ENCODE peak calls at places on chromosomes 16 and 17, in four cellular contexts. One of them, this sample, is unnamed.

GRCh38 chr17:45869676-45870341 is 24.5 kb upstream of the MAPT start:
- DNase-seq in hepatocyte: no peak
- DNase-seq in body of pancreas: no peak
- DNase-seq in RWPE2: no peak
- DNase-seq in this sample: no peak

GRCh38 chr17:9127340-9127739 is 106.0 kb downstream of the NTN1 start:
- DNase-seq in hepatocyte: no peak
- DNase-seq in body of pancreas: no peak
- DNase-seq in RWPE2: no peak
- DNase-seq in this sample: no peak

GRCh38 chr17:33272438-33272837 is 20.7 kb downstream of the ASIC2 start:
- DNase-seq in hepatocyte: no peak
- DNase-seq in body of pancreas: no peak
- DNase-seq in RWPE2: no peak
- DNase-seq in this sample: no peak

GRCh38 chr17:917391-917811 is 62.2 kb downstream of the NXN start:
- DNase-seq in body of pancreas: no peak
- DNase-seq in RWPE2: no peak
- DNase-seq in hepatocyte: no peak
- DNase-seq in this sample: no peak

GRCh38 chr16:89700649-89701424 is 668 bp downstream of the SPATA2L start:
- DNase-seq in hepatocyte: peak; percentile 93
- DNase-seq in RWPE2: peak; percentile 68
- DNase-seq in body of pancreas: peak; percentile 74
- DNase-seq in this sample: peak; percentile 74

GRCh38 chr16:4970010-4970409 is 11.9 kb downstream of the SEC14L5 start:
- DNase-seq in body of pancreas: no peak
- DNase-seq in hepatocyte: no peak
- DNase-seq in RWPE2: no peak
- DNase-seq in this sample: no peak

GRCh38 chr16:11280616-11281522 is at the start of gene PRM1:
- DNase-seq in hepatocyte: no peak
- DNase-seq in RWPE2: no peak
- DNase-seq in body of pancreas: no peak
- DNase-seq in this sample: no peak

GRCh38 chr16:26374279-26374925 is 682.6 kb downstream of the HS3ST4 start:
- DNase-seq in hepatocyte: no peak
- DNase-seq in body of pancreas: no peak
- DNase-seq in RWPE2: no peak
- DNase-seq in this sample: no peak

GRCh38 chr17:57004944-57005579 is 27.1 kb downstream of the SCPEP1 start:
- DNase-seq in hepatocyte: no peak
- DNase-seq in RWPE2: no peak
- DNase-seq in body of pancreas: peak; percentile 28
- DNase-seq in this sample: no peak

GRCh38 chr17:66786101-66786500 is 48.8 kb upstream of the CACNG5 start:
- DNase-seq in hepatocyte: no peak
- DNase-seq in RWPE2: no peak
- DNase-seq in body of pancreas: no peak
- DNase-seq in this sample: no peak

GRCh38 chr17:6510321-6511023 is 45.9 kb downstream of the PITPNM3 start:
- DNase-seq in body of pancreas: peak; percentile 14
- DNase-seq in RWPE2: no peak
- DNase-seq in hepatocyte: no peak
- DNase-seq in this sample: no peak

GRCh38 chr16:23877107-23878070 is 41.6 kb downstream of the PRKCB start:
- DNase-seq in hepatocyte: no peak
- DNase-seq in RWPE2: no peak
- DNase-seq in body of pancreas: no peak
- DNase-seq in this sample: no peak

GRCh38 chr16:16067127-16067526 is 117.7 kb downstream of the ABCC1 start:
- DNase-seq in body of pancreas: peak; percentile 30
- DNase-seq in hepatocyte: no peak
- DNase-seq in RWPE2: no peak
- DNase-seq in this sample: no peak

GRCh38 chr16:66695935-66696668 is 441 bp downstream of the CMTM4 start:
- DNase-seq in RWPE2: peak; percentile 80
- DNase-seq in hepatocyte: peak; percentile 73
- DNase-seq in body of pancreas: peak; percentile 70
- DNase-seq in this sample: peak; percentile 23

GRCh38 chr16:10083301-10083700 is 98.9 kb downstream of the GRIN2A start:
- DNase-seq in body of pancreas: no peak
- DNase-seq in hepatocyte: no peak
- DNase-seq in RWPE2: no peak
- DNase-seq in this sample: no peak

GRCh38 chr16:74226361-74226979 is 70.1 kb upstream of the PSMD7 start:
- DNase-seq in RWPE2: no peak
- DNase-seq in body of pancreas: no peak
- DNase-seq in hepatocyte: peak; percentile 48
- DNase-seq in this sample: peak; percentile 36

GRCh38 chr17:56912105-56912999 is 1.5 kb downstream of the TRIM25 start:
- DNase-seq in RWPE2: no peak
- DNase-seq in hepatocyte: no peak
- DNase-seq in body of pancreas: no peak
- DNase-seq in this sample: no peak

GRCh38 chr16:24322106-24322505 is 66.0 kb downstream of the CACNG3 start:
- DNase-seq in hepatocyte: no peak
- DNase-seq in RWPE2: no peak
- DNase-seq in body of pancreas: no peak
- DNase-seq in this sample: no peak

GRCh38 chr17:73641779-73642580 is 2.3 kb downstream of the SDK2 start:
- DNase-seq in body of pancreas: no peak
- DNase-seq in hepatocyte: no peak
- DNase-seq in RWPE2: no peak
- DNase-seq in this sample: no peak

GRCh38 chr16:15879255-15879804 is 9.1 kb downstream of the CEP20 start:
- DNase-seq in body of pancreas: no peak
- DNase-seq in RWPE2: no peak
- DNase-seq in hepatocyte: no peak
- DNase-seq in this sample: peak; percentile 82

GRCh38 chr17:49444384-49444783 is 29.7 kb upstream of the PHB1 start:
- DNase-seq in RWPE2: peak; percentile 15
- DNase-seq in body of pancreas: no peak
- DNase-seq in hepatocyte: no peak
- DNase-seq in this sample: no peak

GRCh38 chr16:68472581-68472980 is 24.3 kb upstream of the SMPD3 start:
- DNase-seq in hepatocyte: no peak
- DNase-seq in body of pancreas: no peak
- DNase-seq in RWPE2: no peak
- DNase-seq in this sample: no peak

GRCh38 chr16:85574672-85575475 is 38.2 kb upstream of the GSE1 start:
- DNase-seq in RWPE2: no peak
- DNase-seq in body of pancreas: no peak
- DNase-seq in hepatocyte: no peak
- DNase-seq in this sample: no peak

GRCh38 chr16:10521681-10522274 is 58.6 kb downstream of the EMP2 start:
- DNase-seq in RWPE2: no peak
- DNase-seq in hepatocyte: peak; percentile 78
- DNase-seq in body of pancreas: peak; percentile 67
- DNase-seq in this sample: peak; percentile 85

GRCh38 chr17:38628441-38628840 is 22.7 kb upstream of the SRCIN1 start:
- DNase-seq in body of pancreas: no peak
- DNase-seq in RWPE2: no peak
- DNase-seq in hepatocyte: no peak
- DNase-seq in this sample: no peak

GRCh38 chr16:67861877-67862276 is 11.0 kb upstream of the EDC4 start:
- DNase-seq in hepatocyte: no peak
- DNase-seq in RWPE2: no peak
- DNase-seq in body of pancreas: no peak
- DNase-seq in this sample: no peak

GRCh38 chr16:81601601-81602251 is 157.1 kb downstream of the CMIP start:
- DNase-seq in hepatocyte: no peak
- DNase-seq in RWPE2: no peak
- DNase-seq in body of pancreas: no peak
- DNase-seq in this sample: no peak
- H3K27ac ChIP-seq in hepatocyte: peak overlapping the region; percentile 71
- H3K27ac ChIP-seq in RWPE2: peak overlapping the region; percentile 77
- H3K27ac ChIP-seq in body of pancreas: no peak overlapping the region
- H3K27ac ChIP-seq in this sample: no peak overlapping the region

DNA sequence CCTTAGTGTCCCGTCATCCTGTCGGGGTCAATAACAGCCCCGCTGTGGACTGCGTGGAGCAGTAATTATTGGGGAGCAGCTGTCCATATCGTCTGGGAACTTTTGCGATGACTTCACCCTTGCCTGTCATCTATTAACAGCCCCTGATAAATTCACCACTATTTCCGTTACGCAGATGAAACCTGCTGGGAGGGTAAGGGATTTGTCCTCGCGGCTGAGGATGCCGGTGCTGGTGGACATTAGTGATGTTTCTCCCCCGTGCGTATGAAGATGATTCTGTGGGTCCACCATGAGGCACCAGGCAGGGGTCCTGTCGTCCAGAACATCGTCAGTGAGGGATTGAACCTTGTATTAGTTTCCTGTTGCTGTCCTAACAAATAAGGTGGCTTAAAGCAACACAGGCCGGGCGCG is 1.0 kb downstream of the FLYWCH2 start:
- DNase-seq in RWPE2: no peak
- DNase-seq in body of pancreas: no peak
- DNase-seq in hepatocyte: no peak
- DNase-seq in this sample: peak; percentile 13
- H3K27ac ChIP-seq in RWPE2: peak overlapping the region; percentile 38
- H3K27ac ChIP-seq in body of pancreas: peak overlapping the region; percentile 92
- H3K27ac ChIP-seq in hepatocyte: peak overlapping the region; percentile 73
- H3K27ac ChIP-seq in this sample: no peak overlapping the region

GRCh38 chr17:30808785-30809286 is 15.7 kb downstream of the CRLF3 start:
- DNase-seq in RWPE2: no peak
- DNase-seq in body of pancreas: no peak
- DNase-seq in hepatocyte: no peak
- DNase-seq in this sample: no peak
- H3K27ac ChIP-seq in RWPE2: no peak overlapping the region
- H3K27ac ChIP-seq in body of pancreas: no peak overlapping the region
- H3K27ac ChIP-seq in hepatocyte: no peak overlapping the region
- H3K27ac ChIP-seq in this sample: peak overlapping the region; percentile 32

GRCh38 chr17:37182786-37183185 is 193.0 kb upstream of the C17orf78 start:
- DNase-seq in body of pancreas: no peak
- DNase-seq in hepatocyte: no peak
- DNase-seq in RWPE2: no peak
- DNase-seq in this sample: peak; percentile 20
- H3K27ac ChIP-seq in body of pancreas: no peak overlapping the region
- H3K27ac ChIP-seq in hepatocyte: no peak overlapping the region
- H3K27ac ChIP-seq in RWPE2: peak overlapping the region; percentile 33
- H3K27ac ChIP-seq in this sample: no peak overlapping the region

GRCh38 chr16:57064995-57065394 is 27.4 kb upstream of the CPNE2 start:
- DNase-seq in RWPE2: no peak
- DNase-seq in hepatocyte: no peak
- DNase-seq in body of pancreas: no peak
- DNase-seq in this sample: no peak

GRCh38 chr16:57062329-57062728 is 30.1 kb upstream of the CPNE2 start:
- DNase-seq in RWPE2: no peak
- DNase-seq in hepatocyte: no peak
- DNase-seq in body of pancreas: no peak
- DNase-seq in this sample: no peak

GRCh38 chr16:57058291-57058861 is 34.0 kb upstream of the CPNE2 start:
- DNase-seq in body of pancreas: no peak
- DNase-seq in hepatocyte: no peak
- DNase-seq in RWPE2: no peak
- DNase-seq in this sample: no peak

GRCh38 chr16:57061084-57061905 is 31.1 kb upstream of the CPNE2 start:
- DNase-seq in hepatocyte: no peak
- DNase-seq in RWPE2: peak; percentile 83
- DNase-seq in body of pancreas: no peak
- DNase-seq in this sample: peak; percentile 76

GRCh38 chr16:57060323-57061083 is 31.9 kb upstream of the CPNE2 start:
- DNase-seq in body of pancreas: no peak
- DNase-seq in hepatocyte: no peak
- DNase-seq in RWPE2: no peak
- DNase-seq in this sample: peak; percentile 60
- H3K27ac ChIP-seq in body of pancreas: peak overlapping the region; percentile 36
- H3K27ac ChIP-seq in hepatocyte: no peak overlapping the region
- H3K27ac ChIP-seq in RWPE2: peak overlapping the region; percentile 78
- H3K27ac ChIP-seq in this sample: no peak overlapping the region

DNA sequence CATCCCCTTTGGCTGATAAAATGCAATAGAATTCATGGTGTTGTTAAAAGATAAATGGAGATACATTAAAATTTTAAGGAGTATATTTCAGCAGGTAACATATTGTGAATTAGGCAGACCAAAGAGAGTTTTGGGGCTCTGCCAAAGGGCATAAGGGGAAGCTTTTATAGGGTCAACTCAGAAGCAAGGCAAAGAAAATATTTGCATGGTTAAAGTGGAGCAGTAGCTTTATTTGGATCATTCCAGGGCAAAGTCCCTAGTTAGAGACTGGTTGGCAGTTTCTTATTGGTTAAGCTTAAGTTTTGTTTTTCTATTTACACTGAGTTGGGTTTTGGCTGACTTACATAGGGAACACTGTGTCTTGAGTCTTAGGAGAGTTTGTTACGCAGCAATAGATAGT is 75.1 kb upstream of the CA10 start:
- DNase-seq in body of pancreas: no peak
- DNase-seq in RWPE2: no peak
- DNase-seq in hepatocyte: no peak
- DNase-seq in this sample: no peak
- H3K27ac ChIP-seq in body of pancreas: no peak overlapping the region
- H3K27ac ChIP-seq in RWPE2: peak overlapping the region; percentile 19
- H3K27ac ChIP-seq in hepatocyte: no peak overlapping the region
- H3K27ac ChIP-seq in this sample: no peak overlapping the region

GRCh38 chr17:61396586-61397085 is 3.0 kb upstream of the TBX2 start:
- DNase-seq in hepatocyte: no peak
- DNase-seq in body of pancreas: no peak
- DNase-seq in RWPE2: no peak
- DNase-seq in this sample: no peak

GRCh38 chr17:61395409-61395982 is 4.1 kb upstream of the TBX2 start:
- DNase-seq in body of pancreas: no peak
- DNase-seq in RWPE2: no peak
- DNase-seq in hepatocyte: no peak
- DNase-seq in this sample: no peak

GRCh38 chr17:61397086-61397842 is 2.4 kb upstream of the TBX2 start:
- DNase-seq in hepatocyte: peak; percentile 77
- DNase-seq in RWPE2: no peak
- DNase-seq in body of pancreas: no peak
- DNase-seq in this sample: peak; percentile 92

GRCh38 chr17:61394630-61395408 is 4.8 kb upstream of the TBX2 start:
- DNase-seq in hepatocyte: no peak
- DNase-seq in body of pancreas: no peak
- DNase-seq in RWPE2: no peak
- DNase-seq in this sample: no peak

DNA sequence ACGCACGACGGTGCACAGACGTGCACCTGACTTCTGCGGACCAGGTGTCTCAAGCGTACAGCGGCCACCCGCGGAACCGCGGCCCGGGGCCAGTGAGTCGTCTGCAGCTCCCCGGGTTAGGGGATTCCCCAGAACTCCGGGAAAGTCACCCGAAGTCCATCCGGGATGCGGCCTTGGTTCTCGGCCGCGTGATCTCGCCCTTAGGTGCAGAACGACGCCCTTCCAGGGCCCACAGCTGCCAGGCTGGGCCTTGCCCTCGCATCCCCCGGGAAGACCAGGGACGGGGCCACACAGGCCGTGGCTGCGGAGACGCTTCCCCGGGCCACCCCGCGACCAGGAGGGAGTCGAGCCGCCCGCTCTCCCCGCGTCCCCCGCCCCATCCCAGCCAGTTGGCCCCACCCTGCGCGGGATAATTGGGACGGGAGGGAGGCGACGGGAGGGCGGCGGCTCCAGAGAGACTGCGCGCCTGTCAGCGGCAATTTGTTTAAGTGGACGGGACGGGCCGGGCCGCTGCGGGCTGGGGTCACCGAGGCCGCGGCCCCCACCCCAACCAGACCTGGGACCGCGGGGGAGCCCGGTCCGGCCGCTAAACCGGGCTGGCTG is 3.6 kb upstream of the TBX2 start:
- DNase-seq in hepatocyte: no peak
- DNase-seq in body of pancreas: no peak
- DNase-seq in RWPE2: no peak
- DNase-seq in this sample: peak; percentile 65
- H3K27ac ChIP-seq in hepatocyte: peak overlapping the region; percentile 99
- H3K27ac ChIP-seq in body of pancreas: peak overlapping the region; percentile 55
- H3K27ac ChIP-seq in RWPE2: no peak overlapping the region
- H3K27ac ChIP-seq in this sample: peak overlapping the region; percentile 98